ENCODE peak calls at places on chromosomes 13 and 19, in five cellular contexts. E, N, F, A and C are unnamed samples.

GRCh38 chr19:50569938-50570540 is 1.8 kb upstream of the LRRC4B start:
- ATAC-seq in E (no peak), N (no peak), F (no peak), A (no peak), C (no peak)

GRCh38 chr19:58204566-58204965 is 21.7 kb downstream of the ZNF274 start:
- ATAC-seq in E (no peak), N (no peak), F (no peak), A (no peak), C (no peak)

GRCh38 chr13:20191902-20192469 is 752 bp downstream of the GJB2 start:
- ATAC-seq in E (peak), N (peak), F (peak), A (no peak), C (peak)

GRCh38 chr19:33580645-33581037 is 41.1 kb upstream of the CHST8 start:
- ATAC-seq in E (no peak), N (peak), F (peak), A (no peak), C (no peak)

GRCh38 chr13:22103628-22104027 is 432.8 kb downstream of the FGF9 start:
- ATAC-seq in E (no peak), N (no peak), F (no peak), A (no peak), C (peak)

GRCh38 chr13:21637296-21637695 is 33.3 kb upstream of the MICU2 start:
- ATAC-seq in E (no peak), N (peak), F (peak), A (peak), C (peak)

GRCh38 chr13:51644649-51645048 is 60.4 kb downstream of the WDFY2 start:
- ATAC-seq in E (peak), N (peak), F (peak), A (peak), C (peak)

GRCh38 chr13:52975969-52976368 is 52.6 kb upstream of the OLFM4 start:
- ATAC-seq in E (no peak), N (no peak), F (no peak), A (no peak), C (no peak)

GRCh38 chr13:58823701-58824100 is 1192.2 kb downstream of the PCDH17 start:
- ATAC-seq in E (no peak), N (no peak), F (no peak), A (no peak), C (no peak)

GRCh38 chr19:3516675-3517207 is 10.6 kb downstream of the FZR1 start:
- ATAC-seq in E (no peak), N (no peak), F (peak), A (peak), C (peak)

GRCh38 chr13:24064258-24064860 is 96.2 kb upstream of the SPATA13 start:
- ATAC-seq in E (no peak), N (no peak), F (no peak), A (no peak), C (no peak)

GRCh38 chr19:7113233-7113632 is 43.7 kb downstream of the ZNF557 start:
- ATAC-seq in E (no peak), N (no peak), F (no peak), A (no peak), C (no peak)

GRCh38 chr13:22050951-22051563 is 380.2 kb downstream of the FGF9 start:
- ATAC-seq in E (no peak), N (no peak), F (no peak), A (no peak), C (no peak)

GRCh38 chr19:19668230-19669012 is at the start of gene ZNF101:
- ATAC-seq in E (peak), N (peak), F (peak), A (peak), C (peak)